ENCODE peak calls at places on chromosomes 11 and 22, in ten cellular contexts. F is body of pancreas; U is mammary epithelial cell; M is neural progenitor cell; X is lower lobe of right lung; L is psoas muscle; N is transverse colon; Y is CD8-positive, alpha-beta T cell; O is fibroblast of lung; J is heart left ventricle. V is an unnamed sample. For H3K9me3, the result is how much of the 10 kb centered on the place peaks cover.

GRCh38 chr11:41085123-41085522 is 374.3 kb downstream of the LRRC4C start:
- DNase-seq in Y (no peak), F (no peak), X (no peak), L (no peak), J (no peak), N (no peak), U (no peak), M (no peak), O (no peak), V (no peak)

GRCh38 chr11:59941091-59941490 is 2.9 kb downstream of the OOSP1 start:
- DNase-seq in L (no peak), M (no peak), N (no peak), J (no peak), F (no peak), U (no peak), Y (no peak), X (no peak), O (no peak), V (no peak)

GRCh38 chr11:34976496-34976895 is 60.1 kb downstream of the PDHX start:
- DNase-seq in L (no peak), Y (no peak), M (no peak), O (no peak), F (no peak), X (no peak), J (no peak), N (no peak), U (no peak), V (no peak)

GRCh38 chr22:30823015-30823370 is 128.3 kb downstream of the OSBP2 start:
- DNase-seq in N (no peak), X (no peak), J (no peak), F (no peak), M (peak), L (no peak), Y (no peak), U (no peak), O (no peak), V (no peak)

GRCh38 chr22:19723990-19724827 is 870 bp downstream of the GP1BB start:
- DNase-seq in Y (no peak), U (no peak), O (no peak), F (no peak), N (no peak), X (no peak), J (no peak), M (peak), L (no peak), V (no peak)

GRCh38 chr11:93796424-93796823 is 12.3 kb downstream of the MED17 start:
- DNase-seq in U (no peak), F (no peak), J (no peak), N (no peak), L (no peak), O (no peak), M (no peak), X (no peak), Y (no peak), V (no peak)

GRCh38 chr22:23033116-23033905 is 37.0 kb upstream of the GNAZ start:
- DNase-seq in L (no peak), N (no peak), X (no peak), U (no peak), F (no peak), Y (no peak), J (no peak), O (no peak), M (no peak), V (no peak)

GRCh38 chr11:113675003-113675471 is 31.1 kb downstream of the TMPRSS5 start:
- DNase-seq in M (no peak), L (no peak), J (no peak), F (no peak), N (no peak), Y (no peak), U (peak), O (peak), X (no peak), V (no peak)

GRCh38 chr22:33923660-33924246 is 3.5 kb upstream of the LARGE1 start:
- DNase-seq in L (no peak), F (peak), X (no peak), O (peak), U (peak), J (no peak), N (peak), Y (peak), M (peak), V (peak)

GRCh38 chr11:120626791-120627190 is 115.2 kb downstream of the GRIK4 start:
- DNase-seq in U (no peak), X (peak), J (peak), F (no peak), Y (no peak), N (no peak), L (no peak), O (no peak), M (no peak), V (no peak)

DNA sequence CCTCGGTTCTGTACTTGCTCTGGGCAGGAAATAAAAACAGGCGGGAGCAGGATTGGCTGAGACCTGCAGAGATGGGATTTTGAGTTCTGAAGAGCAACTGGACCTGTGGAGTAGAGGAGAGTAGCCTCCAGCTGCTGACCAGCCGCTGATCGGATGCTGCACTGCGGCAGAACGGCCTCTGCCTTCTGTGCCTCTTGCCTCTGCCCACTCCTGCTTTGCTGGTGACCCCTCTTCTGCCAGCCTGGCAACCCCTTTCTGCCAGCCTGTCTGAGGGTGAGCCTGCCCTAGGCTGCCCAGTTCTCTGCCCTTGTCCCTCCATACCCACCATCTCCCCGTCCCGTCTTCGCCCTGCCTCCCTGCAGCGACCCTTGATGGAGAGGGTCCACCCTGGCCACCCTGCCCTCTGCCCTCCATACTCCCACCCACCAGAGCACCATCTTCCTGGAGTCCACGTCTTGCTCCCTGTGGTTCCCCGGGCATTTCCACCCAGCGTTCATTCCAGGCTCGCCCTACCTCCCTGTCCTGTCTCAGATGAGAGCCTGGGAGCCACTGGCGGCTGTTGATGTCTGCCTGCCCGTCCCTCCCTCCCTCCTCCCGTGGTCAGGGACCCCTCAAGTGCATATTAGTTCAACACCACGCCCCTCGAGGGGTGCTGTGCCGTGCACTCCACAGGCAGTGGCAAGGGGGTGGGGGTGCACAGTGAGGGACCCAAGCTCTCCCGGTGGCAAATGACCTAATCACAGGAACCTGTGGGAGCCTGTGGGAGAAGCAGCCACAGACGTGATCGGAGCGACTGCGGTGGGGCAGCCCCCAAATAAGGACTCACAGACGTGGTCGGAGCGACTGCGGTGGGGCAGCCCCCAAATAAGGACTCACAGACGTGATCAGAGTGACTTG is 863.3 kb downstream of the TBC1D22A start:
- DNase-seq in L (no peak), Y (no peak), M (no peak), J (no peak), N (no peak), X (no peak), U (no peak), F (no peak), O (no peak), V (no peak)
- H3K9me3 ChIP-seq in L (under half), Y (under half), M (under half), J (under half), N (under half), X (under half), U (half or more), F (under half), O (under half), V (under half)

GRCh38 chr11:54930930-54931329 is 224.3 kb downstream of the OR4A5 start:
- DNase-seq in O (no peak), J (peak), X (no peak), N (no peak), L (no peak), U (no peak), Y (no peak), F (peak), M (no peak), V (no peak)
- H3K9me3 ChIP-seq in O (under half), J (half or more), X (half or more), N (half or more), L (half or more), U (under half), Y (under half), F (half or more), M (half or more), V (half or more)

GRCh38 chr11:134668076-134668475 is 256.0 kb upstream of the B3GAT1 start:
- DNase-seq in L (no peak), N (no peak), U (no peak), Y (no peak), F (no peak), J (no peak), X (no peak), M (no peak), O (no peak), V (no peak)

GRCh38 chr11:134667175-134667500 is 255.1 kb upstream of the B3GAT1 start:
- DNase-seq in O (no peak), J (no peak), Y (no peak), L (no peak), X (no peak), F (no peak), M (no peak), U (no peak), N (no peak), V (no peak)

GRCh38 chr11:134666273-134667174 is 254.5 kb upstream of the B3GAT1 start:
- DNase-seq in U (no peak), O (no peak), L (no peak), X (no peak), N (no peak), Y (no peak), M (no peak), J (no peak), F (no peak), V (no peak)

GRCh38 chr11:134668796-134669195 is 256.8 kb upstream of the B3GAT1 start:
- DNase-seq in M (no peak), X (no peak), U (no peak), Y (no peak), F (no peak), O (no peak), J (no peak), L (no peak), N (no peak), V (no peak)

DNA sequence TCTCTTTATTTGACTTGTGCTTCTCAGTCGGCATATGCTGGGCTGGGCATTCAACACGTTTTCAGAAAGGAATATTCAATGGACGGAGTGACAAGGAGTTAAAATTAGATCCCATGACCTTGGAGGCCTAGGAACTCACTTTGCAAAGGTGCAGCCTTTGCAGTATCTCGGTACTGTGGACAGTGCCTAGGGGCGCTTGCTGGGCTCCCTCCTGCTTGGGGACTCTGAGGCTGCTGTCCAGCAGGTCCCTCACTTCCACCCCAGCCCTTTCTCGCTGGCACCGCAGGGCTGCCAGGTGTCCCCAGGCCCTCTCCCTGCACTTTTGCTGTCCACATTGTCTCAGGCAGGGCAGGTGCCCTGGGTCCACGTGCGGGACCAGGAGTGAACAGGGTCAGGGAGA is 255.5 kb upstream of the B3GAT1 start:
- DNase-seq in J (no peak), F (no peak), X (no peak), O (no peak), N (no peak), L (no peak), U (no peak), Y (no peak), M (no peak), V (no peak)
- H3K9me3 ChIP-seq in J (under half), F (under half), X (under half), O (under half), N (under half), L (under half), U (under half), Y (under half), M (under half), V (under half)

GRCh38 chr11:101129203-101129943 is at the start of gene PGR:
- DNase-seq in O (peak), M (peak), F (peak), J (peak), N (peak), Y (no peak), X (peak), L (peak), U (no peak), V (peak)

GRCh38 chr11:101138245-101138930 is 8.8 kb upstream of the PGR start:
- DNase-seq in O (no peak), N (no peak), L (no peak), J (no peak), U (no peak), F (no peak), M (no peak), Y (no peak), X (no peak), V (no peak)

GRCh38 chr11:101128571-101129202 is 926 bp downstream of the PGR start:
- DNase-seq in X (peak), U (no peak), Y (no peak), N (no peak), M (peak), F (no peak), L (peak), O (no peak), J (peak), V (peak)

GRCh38 chr11:101127699-101128570 is 1.7 kb downstream of the PGR start:
- DNase-seq in O (peak), J (peak), L (peak), X (peak), N (peak), U (no peak), F (peak), M (peak), Y (no peak), V (peak)

DNA sequence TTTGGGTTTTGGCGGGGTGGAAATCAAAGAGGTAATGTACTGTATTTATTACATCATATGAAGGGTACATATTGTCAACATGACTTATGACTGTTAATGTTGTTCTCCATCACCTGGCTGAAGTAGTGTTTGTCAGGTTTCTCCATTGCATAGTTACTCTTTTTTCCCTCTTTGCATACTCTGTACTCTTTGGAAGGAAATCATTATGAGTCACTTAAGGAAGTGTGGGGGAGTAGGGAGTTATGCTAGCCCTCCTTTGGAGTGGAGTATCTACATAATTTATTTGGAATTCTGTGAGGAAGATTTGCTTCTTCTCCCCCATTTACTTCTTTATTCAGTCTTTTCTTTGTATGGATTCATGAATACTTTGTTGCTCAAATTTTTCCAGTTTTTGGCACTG is 3.6 kb upstream of the PGR start:
- DNase-seq in N (no peak), J (no peak), X (no peak), U (no peak), L (no peak), O (no peak), F (no peak), M (no peak), Y (no peak), V (no peak)
- H3K9me3 ChIP-seq in N (under half), J (under half), X (under half), U (under half), L (under half), O (under half), F (under half), M (under half), Y (under half), V (under half)

DNA sequence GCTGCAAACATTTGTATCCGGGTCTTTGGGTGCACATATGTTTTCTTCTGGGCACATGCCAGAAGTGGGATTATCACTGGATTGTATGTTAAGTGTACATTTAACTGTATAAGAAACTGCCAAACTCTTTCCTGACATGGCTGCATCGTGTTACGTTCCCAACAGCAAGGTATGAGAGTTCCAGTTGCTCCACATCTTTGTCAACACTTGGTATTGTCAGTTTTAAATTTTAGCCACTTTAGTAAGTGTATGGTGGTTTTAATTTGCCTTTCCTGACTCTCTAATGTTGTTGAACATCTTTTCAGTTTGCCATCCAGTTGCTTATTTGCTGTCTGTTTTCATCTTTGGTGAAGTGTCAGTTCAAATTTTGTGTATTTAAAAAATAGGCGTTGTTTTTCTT is 22.5 kb upstream of the SMIM38 start:
- DNase-seq in F (peak), L (no peak), O (no peak), N (no peak), Y (no peak), M (no peak), U (no peak), J (no peak), X (no peak), V (no peak)
- H3K9me3 ChIP-seq in F (under half), L (under half), O (under half), N (under half), Y (under half), M (under half), U (under half), J (under half), X (under half), V (under half)

GRCh38 chr11:70778828-70779365 is 380.6 kb downstream of the CTTN start:
- DNase-seq in O (no peak), F (no peak), J (no peak), U (no peak), N (no peak), M (peak), X (no peak), L (no peak), Y (no peak), V (no peak)

GRCh38 chr11:70779433-70780245 is 381.3 kb downstream of the CTTN start:
- DNase-seq in J (no peak), X (no peak), M (no peak), Y (no peak), F (no peak), O (no peak), N (no peak), U (no peak), L (no peak), V (no peak)

GRCh38 chr11:70783356-70783755 is 385.0 kb downstream of the CTTN start:
- DNase-seq in O (no peak), J (no peak), X (no peak), M (no peak), Y (no peak), N (no peak), U (no peak), L (no peak), F (no peak), V (no peak)

GRCh38 chr11:70782401-70782913 is 384.1 kb downstream of the CTTN start:
- DNase-seq in X (no peak), F (no peak), L (no peak), O (no peak), M (no peak), Y (no peak), N (no peak), J (no peak), U (no peak), V (no peak)

DNA sequence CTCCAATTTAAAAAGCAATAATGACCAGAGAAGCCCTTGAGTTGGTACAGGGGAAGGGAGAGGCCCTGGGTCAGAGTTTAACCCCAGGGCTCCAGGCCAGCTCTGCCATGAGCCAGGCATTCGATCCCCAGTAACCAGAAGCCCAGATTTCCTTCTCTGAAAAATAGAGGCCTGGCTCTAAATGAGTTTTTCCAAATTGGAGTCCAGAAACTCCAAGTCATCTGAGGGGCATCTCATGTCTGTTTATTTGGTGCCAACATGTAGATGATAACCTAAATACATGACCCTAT is 381.9 kb downstream of the CTTN start:
- DNase-seq in O (no peak), M (no peak), F (no peak), J (no peak), X (no peak), N (no peak), Y (no peak), L (no peak), U (no peak), V (no peak)
- H3K9me3 ChIP-seq in O (under half), M (under half), F (under half), J (under half), X (under half), N (under half), Y (under half), L (under half), U (under half), V (under half)

GRCh38 chr22:47967841-47968240 is 1205.4 kb downstream of the TBC1D22A start:
- DNase-seq in U (no peak), N (no peak), Y (no peak), O (no peak), J (no peak), L (no peak), X (no peak), F (no peak), M (no peak), V (no peak)
- H3K9me3 ChIP-seq in U (under half), N (under half), Y (under half), O (under half), J (under half), L (under half), X (under half), F (under half), M (under half), V (under half)

V was measured in mucosa of descending colon.